ENCODE peak calls at places on chromosomes 11 and 22, in ten cellular contexts. N is NCI-H446, X is sciatic nerve, O is AG08396, I is mammary epithelial cell, B is NCI-H1092 treated with DMSO at 0.1 percent for 48 hours, J is body of pancreas, F is Peyer's patch, H is left colon, E is MCF 10A. A is an unnamed sample.

GRCh38 chr22:30121988-30122387 is 41.7 kb downstream of the HORMAD2 start:
- DNase-seq in F (no peak), H (no peak), N (no peak), X (no peak), I (no peak), J (no peak), E (no peak), O (no peak), B (no peak), A (no peak)

GRCh38 chr11:3104051-3104714 is 47.0 kb upstream of the CARS1 start:
- DNase-seq in B (no peak), H (no peak), E (no peak), N (no peak), F (peak), J (no peak), O (no peak), X (peak), I (no peak), A (no peak)

GRCh38 chr22:47599753-47600152 is 837.3 kb downstream of the TBC1D22A start:
- DNase-seq in O (no peak), J (no peak), H (no peak), E (no peak), X (no peak), B (no peak), I (no peak), F (no peak), N (no peak), A (no peak)

GRCh38 chr11:67245046-67245445 is 21.2 kb upstream of the GRK2 start:
- DNase-seq in J (no peak), B (no peak), F (no peak), H (no peak), X (no peak), I (no peak), O (no peak), E (no peak), N (no peak), A (no peak)

GRCh38 chr11:45984192-45984591 is 61.7 kb downstream of the LARGE2 start:
- DNase-seq in F (no peak), H (no peak), X (no peak), B (no peak), J (no peak), O (no peak), E (no peak), N (no peak), I (no peak), A (no peak)

GRCh38 chr11:47001666-47002285 is 65.2 kb downstream of the CSTPP1 start:
- DNase-seq in X (no peak), F (no peak), O (no peak), I (no peak), N (no peak), H (no peak), B (peak), E (no peak), J (no peak), A (no peak)

GRCh38 chr22:41912338-41913039 is 2.4 kb downstream of the SHISA8 start:
- DNase-seq in O (no peak), X (no peak), E (no peak), J (no peak), N (no peak), I (no peak), F (no peak), H (no peak), B (no peak), A (no peak)

GRCh38 chr11:103202048-103202651 is 92.9 kb downstream of the DYNC2H1 start:
- DNase-seq in I (peak), E (peak), F (no peak), H (no peak), O (peak), X (no peak), J (no peak), B (peak), N (no peak), A (no peak)

GRCh38 chr11:67022341-67022933 is 497 bp upstream of the SYT12 start:
- DNase-seq in F (peak), O (peak), E (peak), I (peak), N (no peak), X (no peak), J (peak), B (peak), H (peak), A (peak)

GRCh38 chr11:77109236-77110019 is 6.8 kb downstream of the OMP start:
- DNase-seq in H (no peak), O (peak), N (peak), I (no peak), F (no peak), E (no peak), B (peak), X (no peak), J (no peak), A (no peak)

GRCh38 chr11:60700689-60701508 is 1.5 kb downstream of the MS4A8 start:
- DNase-seq in B (peak), I (no peak), N (no peak), H (peak), E (peak), X (no peak), F (no peak), O (no peak), J (peak), A (peak)

GRCh38 chr11:26578998-26579635 is 7.1 kb upstream of the MUC15 start:
- DNase-seq in O (no peak), F (no peak), E (peak), B (no peak), I (peak), H (no peak), J (no peak), N (no peak), X (no peak), A (no peak)

GRCh38 chr11:371051-371450 is 1.8 kb downstream of the B4GALNT4 start:
- DNase-seq in O (no peak), E (no peak), J (no peak), I (no peak), H (no peak), X (no peak), B (no peak), F (no peak), N (no peak), A (no peak)

GRCh38 chr11:107562647-107563208 is 2.8 kb downstream of the ALKBH8 start:
- DNase-seq in E (peak), I (peak), X (no peak), F (no peak), N (no peak), O (peak), H (no peak), J (no peak), B (no peak), A (no peak)

GRCh38 chr22:41989246-41989645 is 9.3 kb upstream of the WBP2NL start:
- DNase-seq in I (no peak), F (no peak), B (no peak), O (no peak), H (no peak), E (no peak), J (no peak), N (no peak), X (no peak), A (no peak)

GRCh38 chr11:104011031-104011430 is 25.4 kb upstream of the DDI1 start:
- DNase-seq in N (no peak), B (no peak), I (no peak), F (no peak), E (no peak), H (no peak), J (no peak), X (no peak), O (no peak), A (no peak)

GRCh38 chr11:86278226-86278625 is 23.8 kb upstream of the HIKESHI start:
- DNase-seq in J (no peak), I (no peak), N (no peak), B (no peak), X (no peak), E (no peak), O (no peak), H (no peak), F (no peak), A (no peak)

GRCh38 chr11:44607324-44607962 is 42.0 kb downstream of the CD82 start:
- DNase-seq in E (peak), X (no peak), I (peak), N (no peak), F (no peak), H (no peak), J (no peak), B (no peak), O (peak), A (no peak)

GRCh38 chr11:126102436-126102894 is 39.8 kb upstream of the CDON start:
- DNase-seq in N (no peak), I (no peak), E (no peak), O (no peak), J (peak), H (peak), F (no peak), B (no peak), X (peak), A (peak)

GRCh38 chr11:119964136-119965025 is 173.5 kb downstream of the TRIM29 start:
- DNase-seq in N (no peak), J (no peak), I (peak), B (no peak), H (no peak), F (no peak), X (peak), E (peak), O (no peak), A (no peak)

GRCh38 chr11:70779433-70780245 is 381.3 kb downstream of the CTTN start:
- DNase-seq in F (no peak), O (no peak), B (no peak), E (no peak), N (no peak), J (no peak), X (no peak), I (no peak), H (no peak), A (no peak)

GRCh38 chr22:32444068-32444467 is 20.2 kb downstream of the BPIFC start:
- DNase-seq in B (no peak), F (peak), X (no peak), I (peak), H (peak), J (no peak), E (peak), N (no peak), O (no peak), A (peak)

GRCh38 chr22:35743466-35743865 is 25.8 kb downstream of the APOL5 start:
- DNase-seq in H (no peak), F (no peak), N (no peak), J (no peak), E (no peak), I (no peak), B (no peak), O (no peak), X (no peak), A (no peak)

GRCh38 chr11:64484308-64485061 is 106.5 kb upstream of the SLC22A12 start:
- DNase-seq in H (no peak), B (no peak), F (no peak), I (no peak), X (no peak), J (no peak), E (no peak), N (no peak), O (no peak), A (no peak)

GRCh38 chr22:25062378-25063095 is 110.0 kb downstream of the KIAA1671 start:
- DNase-seq in X (no peak), H (no peak), N (no peak), B (peak), O (no peak), J (no peak), I (no peak), F (no peak), E (no peak), A (peak)

GRCh38 chr11:104151404-104152204 is 12.3 kb downstream of the PDGFD start:
- DNase-seq in E (peak), O (no peak), H (no peak), X (no peak), F (no peak), B (peak), I (no peak), J (no peak), N (no peak), A (no peak)

GRCh38 chr11:133206313-133207005 is 325.8 kb downstream of the OPCML start:
- DNase-seq in X (no peak), I (no peak), J (no peak), O (no peak), F (no peak), H (no peak), B (no peak), N (no peak), E (no peak), A (no peak)

GRCh38 chr11:125170001-125170405 is 5.5 kb downstream of the PKNOX2 start:
- DNase-seq in E (no peak), I (no peak), F (no peak), X (no peak), O (no peak), B (no peak), H (no peak), J (no peak), N (no peak), A (no peak)

GRCh38 chr11:95443386-95443785 is 212.4 kb upstream of the SESN3 start:
- DNase-seq in F (no peak), I (no peak), J (no peak), H (no peak), O (no peak), N (no peak), E (no peak), X (no peak), B (no peak), A (no peak)

GRCh38 chr11:65102142-65103095 is 6.4 kb downstream of the VPS51 start:
- DNase-seq in B (peak), I (no peak), O (no peak), X (no peak), H (no peak), N (no peak), F (no peak), E (no peak), J (no peak), A (no peak)

GRCh38 chr22:18110194-18110943 is at the start of gene TUBA8:
- DNase-seq in F (peak), N (no peak), J (peak), B (peak), E (peak), H (peak), X (no peak), I (peak), O (peak), A (peak)

GRCh38 chr11:69873166-69874077 is 54.2 kb upstream of the FGF3 start:
- DNase-seq in X (peak), I (no peak), J (no peak), H (no peak), E (no peak), B (no peak), O (no peak), F (no peak), N (no peak), A (no peak)

GRCh38 chr22:27273386-27273785 is 528.2 kb downstream of the MN1 start:
- DNase-seq in X (no peak), F (no peak), E (no peak), N (no peak), J (no peak), B (no peak), H (no peak), I (no peak), O (no peak), A (no peak)

GRCh38 chr11:79201637-79202347 is 239.0 kb downstream of the TENM4 start:
- DNase-seq in N (no peak), F (no peak), B (no peak), O (no peak), I (peak), H (no peak), J (no peak), E (peak), X (no peak), A (no peak)

GRCh38 chr22:49964136-49964492 is 3.5 kb downstream of the PIM3 start:
- DNase-seq in N (no peak), J (peak), O (no peak), B (no peak), X (peak), F (no peak), I (no peak), H (peak), E (no peak), A (peak)

GRCh38 chr22:20115691-20116375 is at the start of gene RANBP1:
- DNase-seq in X (no peak), B (no peak), J (no peak), N (no peak), E (no peak), F (no peak), H (no peak), O (no peak), I (no peak), A (no peak)

GRCh38 chr11:107683807-107684206 is 28.0 kb downstream of the SLN start:
- DNase-seq in X (no peak), E (peak), B (no peak), I (peak), F (no peak), H (no peak), J (no peak), N (no peak), O (no peak), A (no peak)

GRCh38 chr11:118364956-118365615 is 5.7 kb downstream of the UBE4A start:
- DNase-seq in F (no peak), I (no peak), N (no peak), B (no peak), E (no peak), J (no peak), O (no peak), X (no peak), H (no peak), A (no peak)

GRCh38 chr22:42334875-42335512 is 64.5 kb upstream of the TCF20 start:
- DNase-seq in I (no peak), O (no peak), N (no peak), X (no peak), B (no peak), J (no peak), H (no peak), F (no peak), E (no peak), A (no peak)